ENCODE peak calls at places on chromosomes 12 and 14, in four cellular contexts. One of them, this sample, is unnamed.
A peak's percentile ranks its signal among the peaks of the same experiment; 100 is the strongest.

GRCh38 chr12:111353603-111354295 is 15.1 kb downstream of the PHETA1 start:
- DNase-seq in activated CD4-positive, alpha-beta T cell treated with anti-CD3 and anti-CD28 coated beads, Interleukin-2, amount 10 ng/mL, durations not matched to agents 7 days and 5 days: no peak
- DNase-seq in progenitor cell of endocrine pancreas: no peak
- DNase-seq in substantia nigra: no peak
- DNase-seq in this sample: no peak

GRCh38 chr12:2057041-2057792 is 4.4 kb downstream of the CACNA1C start:
- DNase-seq in activated CD4-positive, alpha-beta T cell treated with anti-CD3 and anti-CD28 coated beads, Interleukin-2, amount 10 ng/mL, durations not matched to agents 7 days and 5 days: peak; percentile 59
- DNase-seq in progenitor cell of endocrine pancreas: peak; percentile 90
- DNase-seq in substantia nigra: peak; percentile 10
- DNase-seq in this sample: peak; percentile 95

GRCh38 chr12:59084758-59085383 is 164.6 kb upstream of the LRIG3 start:
- DNase-seq in activated CD4-positive, alpha-beta T cell treated with anti-CD3 and anti-CD28 coated beads, Interleukin-2, amount 10 ng/mL, durations not matched to agents 7 days and 5 days: no peak
- DNase-seq in progenitor cell of endocrine pancreas: peak; percentile 9
- DNase-seq in substantia nigra: no peak
- DNase-seq in this sample: peak; percentile 71

GRCh38 chr14:101072945-101073597 is 169.5 kb upstream of the RTL1 start:
- DNase-seq in activated CD4-positive, alpha-beta T cell treated with anti-CD3 and anti-CD28 coated beads, Interleukin-2, amount 10 ng/mL, durations not matched to agents 7 days and 5 days: no peak
- DNase-seq in progenitor cell of endocrine pancreas: peak; percentile 41
- DNase-seq in substantia nigra: no peak
- DNase-seq in this sample: peak; percentile 63

GRCh38 chr12:16891673-16892072 is 285.7 kb upstream of the LMO3 start:
- DNase-seq in activated CD4-positive, alpha-beta T cell treated with anti-CD3 and anti-CD28 coated beads, Interleukin-2, amount 10 ng/mL, durations not matched to agents 7 days and 5 days: no peak
- DNase-seq in progenitor cell of endocrine pancreas: no peak
- DNase-seq in substantia nigra: no peak
- DNase-seq in this sample: no peak

GRCh38 chr12:125137776-125138344 is 72.6 kb downstream of the AACS start:
- DNase-seq in activated CD4-positive, alpha-beta T cell treated with anti-CD3 and anti-CD28 coated beads, Interleukin-2, amount 10 ng/mL, durations not matched to agents 7 days and 5 days: no peak
- DNase-seq in progenitor cell of endocrine pancreas: no peak
- DNase-seq in substantia nigra: no peak
- DNase-seq in this sample: no peak

GRCh38 chr12:120668091-120668796 is 18.7 kb upstream of the MLEC start:
- DNase-seq in activated CD4-positive, alpha-beta T cell treated with anti-CD3 and anti-CD28 coated beads, Interleukin-2, amount 10 ng/mL, durations not matched to agents 7 days and 5 days: no peak
- DNase-seq in progenitor cell of endocrine pancreas: no peak
- DNase-seq in substantia nigra: no peak
- DNase-seq in this sample: no peak

GRCh38 chr12:67274186-67274585 is 5.0 kb downstream of the CAND1 start:
- DNase-seq in activated CD4-positive, alpha-beta T cell treated with anti-CD3 and anti-CD28 coated beads, Interleukin-2, amount 10 ng/mL, durations not matched to agents 7 days and 5 days: no peak
- DNase-seq in progenitor cell of endocrine pancreas: no peak
- DNase-seq in substantia nigra: no peak
- DNase-seq in this sample: no peak

GRCh38 chr14:55512421-55512820 is 67.6 kb upstream of the KTN1 start:
- DNase-seq in activated CD4-positive, alpha-beta T cell treated with anti-CD3 and anti-CD28 coated beads, Interleukin-2, amount 10 ng/mL, durations not matched to agents 7 days and 5 days: no peak
- DNase-seq in progenitor cell of endocrine pancreas: no peak
- DNase-seq in substantia nigra: no peak
- DNase-seq in this sample: no peak

GRCh38 chr12:120252071-120252906 is 13.2 kb downstream of the PXN start:
- DNase-seq in activated CD4-positive, alpha-beta T cell treated with anti-CD3 and anti-CD28 coated beads, Interleukin-2, amount 10 ng/mL, durations not matched to agents 7 days and 5 days: peak; percentile 88
- DNase-seq in progenitor cell of endocrine pancreas: no peak
- DNase-seq in substantia nigra: no peak
- DNase-seq in this sample: no peak

GRCh38 chr14:92565040-92565717 is 51.6 kb downstream of the RIN3 start:
- DNase-seq in activated CD4-positive, alpha-beta T cell treated with anti-CD3 and anti-CD28 coated beads, Interleukin-2, amount 10 ng/mL, durations not matched to agents 7 days and 5 days: no peak
- DNase-seq in progenitor cell of endocrine pancreas: no peak
- DNase-seq in substantia nigra: no peak
- DNase-seq in this sample: no peak

GRCh38 chr14:57212919-57213318 is 55.8 kb downstream of the EXOC5 start:
- DNase-seq in activated CD4-positive, alpha-beta T cell treated with anti-CD3 and anti-CD28 coated beads, Interleukin-2, amount 10 ng/mL, durations not matched to agents 7 days and 5 days: no peak
- DNase-seq in progenitor cell of endocrine pancreas: no peak
- DNase-seq in substantia nigra: no peak
- DNase-seq in this sample: no peak

GRCh38 chr14:96053600-96054381 is 14.6 kb downstream of the C14orf132 start:
- DNase-seq in activated CD4-positive, alpha-beta T cell treated with anti-CD3 and anti-CD28 coated beads, Interleukin-2, amount 10 ng/mL, durations not matched to agents 7 days and 5 days: no peak
- DNase-seq in progenitor cell of endocrine pancreas: no peak
- DNase-seq in substantia nigra: peak; percentile 61
- DNase-seq in this sample: no peak

GRCh38 chr12:74401966-74402365 is 135.7 kb upstream of the ATXN7L3B start:
- DNase-seq in activated CD4-positive, alpha-beta T cell treated with anti-CD3 and anti-CD28 coated beads, Interleukin-2, amount 10 ng/mL, durations not matched to agents 7 days and 5 days: no peak
- DNase-seq in progenitor cell of endocrine pancreas: no peak
- DNase-seq in substantia nigra: no peak
- DNase-seq in this sample: no peak

GRCh38 chr12:117384735-117385134 is 23.3 kb upstream of the NOS1 start:
- DNase-seq in activated CD4-positive, alpha-beta T cell treated with anti-CD3 and anti-CD28 coated beads, Interleukin-2, amount 10 ng/mL, durations not matched to agents 7 days and 5 days: no peak
- DNase-seq in progenitor cell of endocrine pancreas: no peak
- DNase-seq in substantia nigra: no peak
- DNase-seq in this sample: no peak

This sample was measured in ecto neural progenitor cell.